ENCODE peak calls at places on chromosomes 3 and 15, in seven cellular contexts. S is ovary, G is A549, U is HEK293T, L is lung microvascular endothelial cell, M is HS-5, R is T-cell. F is an unnamed sample.

GRCh38 chr3:134134240-134134639 is 104.5 kb upstream of the SLCO2A1 start:
- DNase-seq in G (no peak), M (no peak), L (no peak), S (no peak), R (no peak), U (no peak), F (no peak)

GRCh38 chr3:52851348-52851747 is 16.5 kb upstream of the MUSTN1 start:
- DNase-seq in L (peak; percentile 54), S (no peak), U (peak; percentile 78), G (peak; percentile 52), M (no peak), R (no peak), F (peak; percentile 13)

GRCh38 chr3:9291991-9292390 is 42.5 kb upstream of the SRGAP3 start:
- DNase-seq in G (no peak), M (no peak), U (no peak), L (no peak), R (no peak), S (no peak), F (no peak)

GRCh38 chr3:19945405-19946290 is 1.2 kb upstream of the RAB5A start:
- DNase-seq in M (no peak), L (peak; percentile 1), U (no peak), R (peak; percentile 2), G (no peak), S (no peak), F (no peak)

GRCh38 chr3:161890147-161890625 is 393.6 kb downstream of the OTOL1 start:
- DNase-seq in S (no peak), M (peak; percentile 88), R (no peak), G (peak; percentile 31), U (no peak), L (peak; percentile 91), F (peak; percentile 2)

GRCh38 chr15:42385206-42385979 is 26.1 kb downstream of the CAPN3 start:
- DNase-seq in S (no peak), U (peak; percentile 58), M (no peak), R (no peak), L (peak; percentile 64), G (peak; percentile 41), F (peak; percentile 14)

GRCh38 chr3:103308921-103309320 is 874.1 kb downstream of the ZPLD1 start:
- DNase-seq in G (no peak), M (no peak), S (no peak), R (no peak), L (no peak), U (peak; percentile 32), F (no peak)

GRCh38 chr15:91100561-91101355 is 701 bp downstream of the SV2B start:
- DNase-seq in M (no peak), R (no peak), U (no peak), G (no peak), L (no peak), S (no peak), F (no peak)

GRCh38 chr15:58015565-58015964 is 49.9 kb downstream of the ALDH1A2 start:
- DNase-seq in S (no peak), L (no peak), M (no peak), U (no peak), R (no peak), G (no peak), F (peak; percentile 23)

GRCh38 chr3:16050641-16051467 is 123.6 kb upstream of the GALNT15 start:
- DNase-seq in S (no peak), U (no peak), R (no peak), M (no peak), G (no peak), L (peak; percentile 90), F (no peak)

GRCh38 chr3:10238330-10238995 is 9.8 kb upstream of the TATDN2 start:
- DNase-seq in R (peak; percentile 17), U (no peak), M (no peak), L (no peak), G (no peak), S (no peak), F (no peak)

GRCh38 chr3:61162965-61163364 is 88.3 kb downstream of the FHIT start:
- DNase-seq in G (no peak), M (no peak), L (no peak), S (no peak), U (no peak), R (no peak), F (no peak)

GRCh38 chr15:66715181-66715624 is 13.2 kb downstream of the SMAD6 start:
- DNase-seq in R (no peak), S (no peak), G (no peak), M (no peak), L (no peak), U (no peak), F (no peak)

GRCh38 chr3:113979916-113980315 is 32.1 kb downstream of the ZDHHC23 start:
- DNase-seq in R (no peak), S (no peak), L (no peak), U (no peak), G (no peak), M (no peak), F (no peak)

GRCh38 chr3:124520970-124521369 is 209.3 kb upstream of the UMPS start:
- DNase-seq in S (no peak), M (no peak), R (no peak), G (no peak), U (no peak), L (no peak), F (no peak)